ENCODE peak calls at places on chromosomes 11 and 22, in six cellular contexts. C is heart left ventricle, S is H9, T is spleen, Y is endodermal cell, M is iPS DF 6.9. E is an unnamed sample. For H3K27me3 and H3K4me1, the result is how much of the 10 kb centered on the place peaks cover.

GRCh38 chr11:102762414-102762813 is 18.0 kb downstream of the MMP10 start:
- DNase-seq in T (no peak), M (no peak), Y (no peak), S (no peak), C (no peak), E (no peak)

GRCh38 chr11:59822989-59823566 is 12.5 kb upstream of the MRPL16 start:
- DNase-seq in T (no peak), C (peak), S (no peak), Y (peak), M (no peak), E (peak)

GRCh38 chr11:59767212-59767611 is 12.0 kb downstream of the STX3 start:
- DNase-seq in S (no peak), Y (no peak), T (no peak), C (no peak), M (no peak), E (no peak)

GRCh38 chr11:128342511-128343133 is 244.7 kb downstream of the ETS1 start:
- DNase-seq in Y (peak), S (no peak), M (no peak), C (peak), T (peak), E (peak)

GRCh38 chr11:15107730-15108515 is 6.8 kb upstream of the INSC start:
- DNase-seq in T (no peak), S (no peak), Y (no peak), M (no peak), C (no peak), E (no peak)

GRCh38 chr11:98701541-98701940 is 319.2 kb upstream of the CNTN5 start:
- DNase-seq in Y (no peak), M (no peak), C (no peak), T (no peak), S (no peak), E (no peak)

GRCh38 chr11:105357764-105358163 is 218.2 kb upstream of the CARD18 start:
- DNase-seq in M (no peak), C (no peak), Y (no peak), S (no peak), T (no peak), E (no peak)

GRCh38 chr11:45606514-45607024 is 58.9 kb downstream of the CHST1 start:
- DNase-seq in C (no peak), S (peak), Y (peak), M (peak), T (no peak), E (no peak)

GRCh38 chr22:24148586-24148985 is 32.7 kb upstream of the SUSD2 start:
- DNase-seq in M (no peak), C (no peak), Y (no peak), S (no peak), T (no peak), E (no peak)

GRCh38 chr11:121111053-121111724 is 10.1 kb downstream of the TECTA start:
- DNase-seq in S (no peak), M (no peak), T (no peak), Y (peak), C (no peak), E (no peak)
- H3K27me3 ChIP-seq in S (under half), M (under half), T (under half), Y (under half), C (under half), E (under half)

GRCh38 chr11:7612056-7612660 is 61.1 kb downstream of the CYB5R2 start:
- DNase-seq in S (no peak), C (no peak), T (no peak), M (no peak), Y (no peak), E (no peak)

GRCh38 chr11:7611411-7611810 is 61.9 kb downstream of the CYB5R2 start:
- DNase-seq in S (no peak), T (no peak), Y (no peak), M (no peak), C (no peak), E (no peak)

GRCh38 chr11:7610393-7610792 is 62.9 kb downstream of the CYB5R2 start:
- DNase-seq in S (no peak), T (no peak), Y (no peak), C (no peak), M (no peak), E (no peak)

GRCh38 chr11:7609015-7609414 is 64.3 kb downstream of the CYB5R2 start:
- DNase-seq in T (no peak), S (no peak), M (no peak), Y (no peak), C (no peak), E (no peak)

DNA sequence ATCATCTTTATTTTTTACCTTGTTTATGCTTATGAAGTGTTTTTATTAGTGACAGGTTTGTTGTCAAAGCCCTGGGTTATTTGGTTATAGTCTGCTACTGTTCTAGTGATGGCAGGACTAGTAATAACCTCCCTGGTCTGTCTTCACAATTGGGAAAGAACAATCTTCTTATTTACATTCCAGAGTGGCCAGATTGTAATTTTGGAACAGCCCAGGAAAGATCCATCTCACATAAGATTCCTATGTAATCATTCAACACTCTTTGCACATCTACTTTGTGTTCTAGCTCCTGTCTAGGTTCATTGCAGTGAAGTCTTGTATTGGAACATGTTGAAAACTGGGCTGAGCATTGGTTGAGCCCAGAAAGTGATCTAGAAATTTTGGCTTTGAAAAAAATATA is 63.8 kb downstream of the CYB5R2 start:
- DNase-seq in M (no peak), Y (no peak), S (no peak), T (no peak), C (no peak), E (no peak)
- H3K4me1 ChIP-seq in M (under half), Y (under half), S (under half), T (under half), C (under half), E (under half)

GRCh38 chr11:134752526-134752925 is 340.5 kb upstream of the B3GAT1 start:
- DNase-seq in C (no peak), S (no peak), Y (peak), T (no peak), M (no peak), E (no peak)
- H3K27me3 ChIP-seq in C (under half), S (under half), Y (under half), T (under half), M (under half), E (under half)

GRCh38 chr11:96317985-96318384 is 25.0 kb downstream of the MAML2 start:
- DNase-seq in C (no peak), M (no peak), T (no peak), Y (no peak), S (no peak), E (no peak)
- H3K4me1 ChIP-seq in C (under half), M (under half), T (under half), Y (under half), S (under half), E (under half)

DNA sequence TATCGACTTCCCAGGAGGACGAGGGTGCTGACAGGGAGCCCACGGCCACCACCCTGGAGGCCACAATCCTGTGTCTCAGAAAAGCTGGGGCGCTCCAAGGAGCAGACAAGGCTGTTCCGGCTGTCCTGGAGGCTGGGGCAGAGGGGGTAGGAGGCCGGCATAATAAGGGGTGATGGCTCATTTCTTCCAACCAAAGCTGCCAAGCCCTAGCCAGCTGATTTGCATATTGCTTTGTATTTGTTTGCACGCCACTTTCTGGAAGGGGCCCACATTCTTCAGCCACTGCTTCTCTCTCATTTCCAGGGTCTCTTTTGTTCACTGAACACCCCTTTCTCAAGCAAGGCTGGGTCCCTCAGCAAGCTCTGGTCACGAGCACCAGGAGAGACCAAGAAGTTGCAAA is 4.7 kb downstream of the PDE2A start:
- DNase-seq in T (no peak), C (no peak), M (no peak), Y (no peak), S (no peak), E (no peak)
- H3K27me3 ChIP-seq in T (under half), C (under half), M (under half), Y (under half), S (under half), E (under half)

DNA sequence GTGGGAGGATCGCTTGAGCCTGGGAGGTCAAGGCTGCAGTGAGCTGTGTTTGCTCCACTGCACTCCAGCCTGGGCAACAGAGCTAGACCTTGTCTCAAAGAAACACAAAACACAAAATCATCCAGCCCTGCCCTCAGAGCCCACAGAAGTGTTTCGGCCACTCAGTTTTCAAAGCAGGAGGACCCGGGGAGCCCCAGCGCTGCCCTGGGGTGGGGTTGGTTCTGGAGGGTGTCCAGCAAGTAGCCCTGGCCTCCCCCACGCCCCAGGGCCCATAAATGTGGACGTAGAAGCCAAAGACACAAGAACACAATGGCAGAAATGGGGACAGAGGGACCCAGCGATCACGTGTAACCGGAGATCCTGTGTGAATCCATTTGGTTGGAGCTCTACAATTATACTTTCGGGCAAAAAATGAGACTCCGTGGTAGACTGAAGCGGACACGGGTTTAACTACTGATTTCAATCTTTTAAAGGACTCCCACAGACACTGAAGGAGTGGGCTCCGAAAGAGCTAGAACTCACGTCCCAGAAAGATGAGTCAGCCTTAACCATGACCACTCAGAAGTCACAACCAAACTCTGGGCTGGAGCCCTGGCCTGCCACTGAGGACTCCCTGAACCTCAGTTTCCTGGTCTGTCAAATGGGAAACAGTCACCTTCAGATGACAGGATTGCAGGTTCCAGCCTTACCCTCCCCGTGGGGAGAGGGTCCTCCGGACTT is 9.0 kb upstream of the CYTH4 start:
- DNase-seq in T (peak), M (no peak), Y (no peak), C (no peak), S (no peak), E (no peak)
- H3K4me1 ChIP-seq in T (under half), M (under half), Y (under half), C (under half), S (under half), E (under half)

GRCh38 chr22:40004836-40005235 is 10.1 kb downstream of the FAM83F start:
- DNase-seq in S (no peak), Y (no peak), M (no peak), T (no peak), C (no peak), E (no peak)

GRCh38 chr22:40001104-40001503 is 6.3 kb downstream of the FAM83F start:
- DNase-seq in T (no peak), S (no peak), C (no peak), M (no peak), Y (no peak), E (no peak)

GRCh38 chr22:40001800-40002577 is 7.2 kb downstream of the FAM83F start:
- DNase-seq in M (no peak), Y (no peak), S (no peak), T (no peak), C (no peak), E (no peak)

GRCh38 chr22:40000171-40000570 is 5.4 kb downstream of the FAM83F start:
- DNase-seq in M (no peak), C (no peak), S (no peak), T (no peak), Y (no peak), E (no peak)

GRCh38 chr22:40002935-40003715 is 8.4 kb downstream of the FAM83F start:
- DNase-seq in S (no peak), T (no peak), Y (no peak), C (no peak), M (no peak), E (no peak)
- H3K27me3 ChIP-seq in S (under half), T (under half), Y (under half), C (under half), M (under half), E (under half)

DNA sequence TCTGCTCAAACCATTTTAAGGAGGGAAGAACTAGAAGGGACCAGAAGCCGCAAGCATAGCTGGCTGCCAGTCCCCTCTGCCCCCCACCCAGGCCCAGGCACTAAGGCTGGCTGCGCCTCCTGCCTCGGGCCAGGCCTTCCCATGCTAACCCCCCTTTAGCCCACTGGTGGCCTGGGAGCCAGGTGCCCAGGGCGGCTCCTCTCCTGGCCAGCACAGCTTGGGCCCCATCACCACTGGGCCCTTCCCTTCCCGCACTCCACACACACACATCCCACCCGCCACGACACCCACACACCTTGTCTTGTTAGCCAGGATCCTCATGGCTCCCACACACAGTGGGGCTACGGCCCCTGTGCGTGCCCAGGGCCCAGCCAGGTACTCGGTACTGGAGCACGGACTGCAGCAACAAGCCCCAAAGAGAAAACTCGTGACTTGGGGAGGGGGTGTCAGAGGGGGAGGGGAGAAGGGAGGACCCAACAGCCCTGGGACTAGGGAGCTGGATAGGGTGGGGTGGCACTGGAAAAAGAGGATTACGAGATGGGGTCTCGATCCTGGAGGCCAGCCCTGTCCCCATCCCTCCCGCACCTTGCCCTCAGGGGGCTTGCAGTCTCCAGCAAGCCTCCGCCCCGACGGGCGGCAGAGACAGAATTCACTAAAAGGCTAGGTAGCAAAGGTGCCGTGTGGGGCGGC is 16.0 kb downstream of the BCL9L start:
- DNase-seq in S (peak), Y (no peak), C (no peak), T (peak), M (no peak), E (no peak)
- H3K4me1 ChIP-seq in S (under half), Y (under half), C (half or more), T (half or more), M (under half), E (half or more)